ENCODE peak calls at places on chromosomes 2 and 18, in four cellular contexts. One of them, this sample, is unnamed.

GRCh38 chr2:174195253-174195652 is 53.1 kb downstream of the OLA1 start:
- DNase-seq in IMR-90: peak
- DNase-seq in OCI-LY7: no peak
- DNase-seq in astrocyte: peak
- DNase-seq in this sample: no peak

GRCh38 chr18:25974630-25975077 is 115.8 kb downstream of the SS18 start:
- DNase-seq in IMR-90: no peak
- DNase-seq in OCI-LY7: peak
- DNase-seq in astrocyte: no peak
- DNase-seq in this sample: no peak

GRCh38 chr18:78977627-78978271 is 1.9 kb upstream of the SALL3 start:
- DNase-seq in astrocyte: no peak
- DNase-seq in IMR-90: no peak
- DNase-seq in OCI-LY7: no peak
- DNase-seq in this sample: no peak

GRCh38 chr2:105680357-105680756 is 64.4 kb upstream of the NCK2 start:
- DNase-seq in IMR-90: no peak
- DNase-seq in astrocyte: no peak
- DNase-seq in OCI-LY7: no peak
- DNase-seq in this sample: no peak

GRCh38 chr2:50491541-50492114 is 540.3 kb downstream of the NRXN1 start:
- DNase-seq in IMR-90: peak
- DNase-seq in astrocyte: peak
- DNase-seq in OCI-LY7: peak
- DNase-seq in this sample: peak

GRCh38 chr2:99571609-99572344 is 82.0 kb upstream of the REV1 start:
- DNase-seq in OCI-LY7: no peak
- DNase-seq in IMR-90: no peak
- DNase-seq in astrocyte: peak
- DNase-seq in this sample: peak

GRCh38 chr18:69636529-69637301 is 236.0 kb downstream of the DOK6 start:
- DNase-seq in OCI-LY7: no peak
- DNase-seq in IMR-90: no peak
- DNase-seq in astrocyte: no peak
- DNase-seq in this sample: no peak

GRCh38 chr2:105789745-105790466 is 45.2 kb downstream of the NCK2 start:
- DNase-seq in astrocyte: peak
- DNase-seq in OCI-LY7: peak
- DNase-seq in IMR-90: peak
- DNase-seq in this sample: peak

GRCh38 chr2:181812106-181812745 is 79.3 kb upstream of the ITPRID2 start:
- DNase-seq in OCI-LY7: no peak
- DNase-seq in IMR-90: peak
- DNase-seq in astrocyte: no peak
- DNase-seq in this sample: peak

GRCh38 chr2:23420091-23420839 is 35.3 kb downstream of the KLHL29 start:
- DNase-seq in astrocyte: no peak
- DNase-seq in OCI-LY7: no peak
- DNase-seq in IMR-90: no peak
- DNase-seq in this sample: no peak

GRCh38 chr2:23346029-23346428 is 39.0 kb upstream of the KLHL29 start:
- DNase-seq in astrocyte: no peak
- DNase-seq in OCI-LY7: no peak
- DNase-seq in IMR-90: no peak
- DNase-seq in this sample: no peak

GRCh38 chr2:177245010-177245422 is 19.5 kb downstream of the NFE2L2 start:
- DNase-seq in OCI-LY7: no peak
- DNase-seq in astrocyte: peak
- DNase-seq in IMR-90: peak
- DNase-seq in this sample: peak

GRCh38 chr2:23691106-23691470 is 235.8 kb downstream of the ATAD2B start:
- DNase-seq in OCI-LY7: no peak
- DNase-seq in astrocyte: no peak
- DNase-seq in IMR-90: no peak
- DNase-seq in this sample: no peak

GRCh38 chr2:45649855-45650806 is 1.3 kb upstream of the PRKCE start:
- DNase-seq in IMR-90: peak
- DNase-seq in OCI-LY7: peak
- DNase-seq in astrocyte: peak
- DNase-seq in this sample: peak

GRCh38 chr2:240457223-240458043 is 22.0 kb downstream of the GPC1 start:
- DNase-seq in IMR-90: no peak
- DNase-seq in OCI-LY7: no peak
- DNase-seq in astrocyte: no peak
- DNase-seq in this sample: no peak

DNA sequence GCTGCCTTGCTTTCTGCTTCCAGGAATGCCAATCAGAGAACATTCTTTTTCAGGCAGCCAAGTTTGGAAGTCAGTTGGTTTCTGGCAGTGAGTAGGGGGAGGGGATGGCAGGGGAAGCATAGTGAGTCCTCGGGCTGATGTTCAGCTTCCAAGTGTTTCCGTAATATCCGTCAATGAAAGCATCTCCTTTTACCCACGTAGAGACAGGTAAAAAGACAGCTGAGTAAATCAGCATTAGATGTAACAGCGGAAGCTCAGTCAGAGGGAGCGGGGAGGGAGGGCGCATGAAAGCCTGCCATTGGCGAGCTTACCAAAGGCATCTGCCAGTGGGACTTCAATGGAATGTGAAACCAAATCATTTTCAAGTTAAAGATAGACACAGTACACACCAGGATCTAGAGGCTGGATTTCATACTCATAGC is 117.1 kb upstream of the DTNA start:
- DNase-seq in OCI-LY7: no peak
- DNase-seq in astrocyte: peak
- DNase-seq in IMR-90: peak
- DNase-seq in this sample: peak
- H3K4me3 ChIP-seq in OCI-LY7: no peak
- H3K4me3 ChIP-seq in astrocyte: peak
- H3K4me3 ChIP-seq in IMR-90: peak
- H3K4me3 ChIP-seq in this sample: peak

GRCh38 chr2:134244587-134244986 is 9.3 kb upstream of the MGAT5 start:
- DNase-seq in IMR-90: no peak
- DNase-seq in OCI-LY7: peak
- DNase-seq in astrocyte: no peak
- DNase-seq in this sample: no peak

GRCh38 chr2:134244091-134244490 is 9.8 kb upstream of the MGAT5 start:
- DNase-seq in astrocyte: peak
- DNase-seq in OCI-LY7: no peak
- DNase-seq in IMR-90: peak
- DNase-seq in this sample: peak

GRCh38 chr2:134247679-134248078 is 6.2 kb upstream of the MGAT5 start:
- DNase-seq in OCI-LY7: peak
- DNase-seq in IMR-90: no peak
- DNase-seq in astrocyte: no peak
- DNase-seq in this sample: no peak

GRCh38 chr2:134245340-134245984 is 8.4 kb upstream of the MGAT5 start:
- DNase-seq in IMR-90: peak
- DNase-seq in OCI-LY7: peak
- DNase-seq in astrocyte: peak
- DNase-seq in this sample: peak

DNA sequence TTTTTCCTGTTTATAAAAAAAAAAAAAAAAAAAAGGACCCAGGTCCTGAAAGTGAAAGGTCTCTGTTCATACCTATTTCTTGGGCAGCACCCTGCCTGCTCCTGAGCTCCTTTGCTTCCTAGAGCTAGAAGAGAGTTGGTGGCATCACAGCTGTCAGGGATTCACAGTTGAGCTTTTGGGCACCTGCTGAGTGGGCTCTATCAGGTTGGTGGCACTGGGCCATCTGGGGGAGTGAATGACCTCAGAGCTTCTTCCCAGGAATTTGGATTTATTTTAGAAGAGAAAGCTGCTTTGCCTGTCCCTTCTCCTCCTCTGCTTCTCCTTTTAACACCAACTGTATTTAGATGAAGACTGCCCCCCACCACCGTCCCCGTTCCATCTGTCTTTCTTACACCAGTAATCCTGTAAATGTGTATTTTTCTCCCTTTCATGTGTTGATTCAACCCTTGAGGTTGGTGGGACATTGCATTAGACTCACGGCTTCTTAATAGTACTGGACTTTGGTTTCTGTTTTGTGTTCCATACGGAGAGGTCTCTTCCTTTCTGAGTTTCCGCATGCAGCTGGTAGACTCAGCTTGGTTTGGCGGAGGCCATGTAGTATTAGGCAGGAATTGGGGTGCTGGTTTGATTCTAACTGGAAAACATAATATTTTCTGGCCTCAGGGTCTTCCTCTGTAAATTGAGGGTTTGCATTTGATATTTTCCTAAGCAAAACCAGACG is 7.6 kb upstream of the MGAT5 start:
- DNase-seq in IMR-90: no peak
- DNase-seq in OCI-LY7: peak
- DNase-seq in astrocyte: no peak
- DNase-seq in this sample: no peak
- H3K27ac ChIP-seq in IMR-90: no peak
- H3K27ac ChIP-seq in OCI-LY7: peak
- H3K27ac ChIP-seq in astrocyte: no peak
- H3K27ac ChIP-seq in this sample: no peak

GRCh38 chr2:237955640-237956401 is 11.0 kb upstream of the UBE2F start:
- DNase-seq in OCI-LY7: no peak
- DNase-seq in IMR-90: no peak
- DNase-seq in astrocyte: no peak
- DNase-seq in this sample: peak

GRCh38 chr2:237946423-237946822 is 20.4 kb upstream of the UBE2F start:
- DNase-seq in IMR-90: no peak
- DNase-seq in astrocyte: no peak
- DNase-seq in OCI-LY7: no peak
- DNase-seq in this sample: no peak

GRCh38 chr2:237952851-237953250 is 14.0 kb upstream of the UBE2F start:
- DNase-seq in astrocyte: no peak
- DNase-seq in IMR-90: no peak
- DNase-seq in OCI-LY7: no peak
- DNase-seq in this sample: no peak

GRCh38 chr2:237956402-237956736 is 10.4 kb upstream of the UBE2F start:
- DNase-seq in astrocyte: no peak
- DNase-seq in IMR-90: no peak
- DNase-seq in OCI-LY7: no peak
- DNase-seq in this sample: no peak

GRCh38 chr2:237951878-237952277 is 14.9 kb upstream of the UBE2F start:
- DNase-seq in IMR-90: no peak
- DNase-seq in astrocyte: no peak
- DNase-seq in OCI-LY7: no peak
- DNase-seq in this sample: no peak
- H3K4me3 ChIP-seq in IMR-90: no peak
- H3K4me3 ChIP-seq in astrocyte: no peak
- H3K4me3 ChIP-seq in OCI-LY7: no peak
- H3K4me3 ChIP-seq in this sample: no peak

DNA sequence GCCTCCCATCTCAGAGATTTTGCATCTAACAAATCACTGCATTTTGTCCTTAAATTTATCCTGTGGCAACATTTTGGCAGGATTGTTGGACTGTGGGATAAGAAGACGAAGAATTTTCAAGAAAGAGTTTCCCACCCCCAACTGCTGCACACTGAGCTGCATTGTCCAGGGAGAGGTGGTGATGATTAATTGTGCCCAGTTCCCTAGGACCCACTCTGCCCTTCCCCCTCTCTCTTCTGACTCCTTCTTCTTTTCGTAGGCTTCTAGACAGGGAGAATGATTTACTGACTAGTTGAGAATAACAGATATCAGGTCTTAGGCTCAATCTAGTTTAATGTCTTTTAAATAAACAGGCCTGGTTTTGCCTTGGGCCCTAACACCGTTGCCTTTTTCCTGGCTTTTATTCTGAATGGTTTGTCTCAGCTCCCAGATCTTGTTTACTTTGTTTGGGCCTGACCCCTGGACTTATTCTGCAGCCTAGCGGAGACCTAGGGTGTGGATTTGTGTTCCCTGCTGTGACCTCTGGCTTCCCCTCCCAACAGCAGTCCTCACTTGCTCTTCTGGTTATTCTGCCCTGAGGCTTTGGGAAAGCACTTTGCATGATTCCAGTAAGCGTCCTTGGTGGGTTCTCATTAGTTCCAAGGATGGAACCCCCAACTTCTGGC is 233.3 kb downstream of the INSIG2 start:
- DNase-seq in astrocyte: no peak
- DNase-seq in IMR-90: no peak
- DNase-seq in OCI-LY7: no peak
- DNase-seq in this sample: no peak
- H3K27ac ChIP-seq in astrocyte: no peak
- H3K27ac ChIP-seq in IMR-90: no peak
- H3K27ac ChIP-seq in OCI-LY7: no peak
- H3K27ac ChIP-seq in this sample: no peak

GRCh38 chr2:152063325-152063924 is 35.4 kb downstream of the CACNB4 start:
- DNase-seq in IMR-90: no peak
- DNase-seq in astrocyte: no peak
- DNase-seq in OCI-LY7: no peak
- DNase-seq in this sample: no peak
- H3K4me3 ChIP-seq in IMR-90: no peak
- H3K4me3 ChIP-seq in astrocyte: no peak
- H3K4me3 ChIP-seq in OCI-LY7: no peak
- H3K4me3 ChIP-seq in this sample: no peak

DNA sequence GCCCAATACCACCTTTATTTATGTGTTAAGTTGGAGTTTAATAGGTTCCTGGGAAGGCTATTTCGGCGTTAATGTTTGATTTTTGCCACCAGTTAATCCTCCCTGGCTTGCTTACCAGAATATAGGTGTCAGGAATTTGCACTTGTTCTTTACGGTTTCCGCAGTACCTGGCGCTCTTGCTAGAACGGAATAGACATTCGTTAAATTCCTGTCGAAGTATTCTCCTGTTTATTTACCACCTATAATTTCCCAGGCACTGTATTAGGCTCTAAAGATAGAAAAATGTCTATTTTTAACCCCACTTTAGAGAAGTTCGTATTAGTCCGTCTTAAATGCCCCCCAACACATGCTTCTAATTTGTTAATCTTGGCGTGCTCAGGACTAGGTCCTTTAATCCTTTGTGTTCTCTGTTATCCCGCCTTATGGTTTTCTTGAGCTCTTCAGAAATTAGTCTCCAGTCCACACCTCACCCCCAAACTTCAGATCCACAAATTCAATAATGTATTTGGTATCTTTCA is 575 bp downstream of the CCDC150 start:
- DNase-seq in astrocyte: no peak
- DNase-seq in IMR-90: no peak
- DNase-seq in OCI-LY7: peak
- DNase-seq in this sample: no peak
- H3K27ac ChIP-seq in astrocyte: peak
- H3K27ac ChIP-seq in IMR-90: no peak
- H3K27ac ChIP-seq in OCI-LY7: no peak
- H3K27ac ChIP-seq in this sample: no peak

This sample was measured in GM23248.